ENCODE peak calls at places on chromosome 12, in ten cellular contexts. One of them, this sample, is unnamed.

GRCh38 chr12:11040162-11040561 is 9.0 kb upstream of the TAS2R31 start:
- DNase-seq in epithelial cell of esophagus: peak; percentile 20
- DNase-seq in M059J: no peak
- DNase-seq in progenitor cell of endocrine pancreas: no peak
- DNase-seq in stimulated activated CD4-positive, alpha-beta T cell treated with anti-CD3 and anti-CD28 coated beads, TNF-alpha, amount 100 ng/mL, for 1 hour: no peak
- DNase-seq in fibroblast of pulmonary artery: no peak
- DNase-seq in GM04503: peak; percentile 8
- DNase-seq in lung microvascular endothelial cell: peak; percentile 34
- DNase-seq in A172: no peak
- DNase-seq in head of caudate nucleus: no peak
- DNase-seq in this sample: no peak

GRCh38 chr12:102169922-102170698 is 27.5 kb downstream of the PMCH start:
- DNase-seq in epithelial cell of esophagus: peak; percentile 54
- DNase-seq in M059J: peak; percentile 24
- DNase-seq in progenitor cell of endocrine pancreas: no peak
- DNase-seq in stimulated activated CD4-positive, alpha-beta T cell treated with anti-CD3 and anti-CD28 coated beads, TNF-alpha, amount 100 ng/mL, for 1 hour: no peak
- DNase-seq in fibroblast of pulmonary artery: peak; percentile 59
- DNase-seq in GM04503: no peak
- DNase-seq in lung microvascular endothelial cell: peak; percentile 65
- DNase-seq in A172: peak; percentile 33
- DNase-seq in head of caudate nucleus: no peak
- DNase-seq in this sample: no peak

GRCh38 chr12:110100315-110100970 is 23.7 kb upstream of the IFT81 start:
- DNase-seq in epithelial cell of esophagus: peak; percentile 73
- DNase-seq in M059J: peak; percentile 66
- DNase-seq in progenitor cell of endocrine pancreas: peak; percentile 61
- DNase-seq in stimulated activated CD4-positive, alpha-beta T cell treated with anti-CD3 and anti-CD28 coated beads, TNF-alpha, amount 100 ng/mL, for 1 hour: peak; percentile 32
- DNase-seq in fibroblast of pulmonary artery: peak; percentile 88
- DNase-seq in GM04503: no peak
- DNase-seq in lung microvascular endothelial cell: peak; percentile 84
- DNase-seq in A172: peak; percentile 46
- DNase-seq in head of caudate nucleus: peak; percentile 87
- DNase-seq in this sample: peak; percentile 34

GRCh38 chr12:113910751-113911272 is 55.3 kb downstream of the RBM19 start:
- DNase-seq in epithelial cell of esophagus: no peak
- DNase-seq in M059J: no peak
- DNase-seq in progenitor cell of endocrine pancreas: no peak
- DNase-seq in stimulated activated CD4-positive, alpha-beta T cell treated with anti-CD3 and anti-CD28 coated beads, TNF-alpha, amount 100 ng/mL, for 1 hour: no peak
- DNase-seq in fibroblast of pulmonary artery: no peak
- DNase-seq in GM04503: no peak
- DNase-seq in lung microvascular endothelial cell: no peak
- DNase-seq in A172: no peak
- DNase-seq in head of caudate nucleus: no peak
- DNase-seq in this sample: no peak

GRCh38 chr12:85865905-85866304 is 8.2 kb upstream of the NTS start:
- DNase-seq in epithelial cell of esophagus: peak; percentile 18
- DNase-seq in M059J: no peak
- DNase-seq in progenitor cell of endocrine pancreas: no peak
- DNase-seq in stimulated activated CD4-positive, alpha-beta T cell treated with anti-CD3 and anti-CD28 coated beads, TNF-alpha, amount 100 ng/mL, for 1 hour: no peak
- DNase-seq in fibroblast of pulmonary artery: peak; percentile 11
- DNase-seq in GM04503: no peak
- DNase-seq in lung microvascular endothelial cell: no peak
- DNase-seq in A172: peak; percentile 5
- DNase-seq in head of caudate nucleus: no peak
- DNase-seq in this sample: peak; percentile 23

GRCh38 chr12:114500775-114501473 is 95.0 kb upstream of the TBX5 start:
- DNase-seq in epithelial cell of esophagus: no peak
- DNase-seq in M059J: no peak
- DNase-seq in progenitor cell of endocrine pancreas: no peak
- DNase-seq in stimulated activated CD4-positive, alpha-beta T cell treated with anti-CD3 and anti-CD28 coated beads, TNF-alpha, amount 100 ng/mL, for 1 hour: no peak
- DNase-seq in fibroblast of pulmonary artery: no peak
- DNase-seq in GM04503: no peak
- DNase-seq in lung microvascular endothelial cell: no peak
- DNase-seq in A172: no peak
- DNase-seq in head of caudate nucleus: no peak
- DNase-seq in this sample: no peak

GRCh38 chr12:2101798-2102197 is 49.0 kb downstream of the CACNA1C start:
- DNase-seq in epithelial cell of esophagus: no peak
- DNase-seq in M059J: peak; percentile 28
- DNase-seq in progenitor cell of endocrine pancreas: no peak
- DNase-seq in stimulated activated CD4-positive, alpha-beta T cell treated with anti-CD3 and anti-CD28 coated beads, TNF-alpha, amount 100 ng/mL, for 1 hour: no peak
- DNase-seq in fibroblast of pulmonary artery: no peak
- DNase-seq in GM04503: no peak
- DNase-seq in lung microvascular endothelial cell: no peak
- DNase-seq in A172: no peak
- DNase-seq in head of caudate nucleus: no peak
- DNase-seq in this sample: no peak

GRCh38 chr12:6383572-6384498 is at the start of gene LTBR:
- DNase-seq in epithelial cell of esophagus: peak; percentile 95
- DNase-seq in M059J: no peak
- DNase-seq in progenitor cell of endocrine pancreas: peak; percentile 60
- DNase-seq in stimulated activated CD4-positive, alpha-beta T cell treated with anti-CD3 and anti-CD28 coated beads, TNF-alpha, amount 100 ng/mL, for 1 hour: no peak
- DNase-seq in fibroblast of pulmonary artery: peak; percentile 96
- DNase-seq in GM04503: peak; percentile 75
- DNase-seq in lung microvascular endothelial cell: peak; percentile 95
- DNase-seq in A172: no peak
- DNase-seq in head of caudate nucleus: peak; percentile 79
- DNase-seq in this sample: peak; percentile 98

GRCh38 chr12:132306885-132307191 is 22.6 kb downstream of the GALNT9 start:
- DNase-seq in epithelial cell of esophagus: no peak
- DNase-seq in M059J: no peak
- DNase-seq in progenitor cell of endocrine pancreas: no peak
- DNase-seq in stimulated activated CD4-positive, alpha-beta T cell treated with anti-CD3 and anti-CD28 coated beads, TNF-alpha, amount 100 ng/mL, for 1 hour: no peak
- DNase-seq in fibroblast of pulmonary artery: no peak
- DNase-seq in GM04503: no peak
- DNase-seq in lung microvascular endothelial cell: no peak
- DNase-seq in A172: no peak
- DNase-seq in head of caudate nucleus: no peak
- DNase-seq in this sample: no peak

GRCh38 chr12:92085040-92085439 is 60.6 kb downstream of the BTG1 start:
- DNase-seq in epithelial cell of esophagus: no peak
- DNase-seq in M059J: no peak
- DNase-seq in progenitor cell of endocrine pancreas: no peak
- DNase-seq in stimulated activated CD4-positive, alpha-beta T cell treated with anti-CD3 and anti-CD28 coated beads, TNF-alpha, amount 100 ng/mL, for 1 hour: no peak
- DNase-seq in fibroblast of pulmonary artery: no peak
- DNase-seq in GM04503: no peak
- DNase-seq in lung microvascular endothelial cell: no peak
- DNase-seq in A172: no peak
- DNase-seq in head of caudate nucleus: no peak
- DNase-seq in this sample: no peak

GRCh38 chr12:5453471-5453870 is 21.6 kb downstream of the NTF3 start:
- DNase-seq in epithelial cell of esophagus: no peak
- DNase-seq in M059J: no peak
- DNase-seq in progenitor cell of endocrine pancreas: no peak
- DNase-seq in stimulated activated CD4-positive, alpha-beta T cell treated with anti-CD3 and anti-CD28 coated beads, TNF-alpha, amount 100 ng/mL, for 1 hour: no peak
- DNase-seq in fibroblast of pulmonary artery: no peak
- DNase-seq in GM04503: no peak
- DNase-seq in lung microvascular endothelial cell: no peak
- DNase-seq in A172: no peak
- DNase-seq in head of caudate nucleus: no peak
- DNase-seq in this sample: no peak

GRCh38 chr12:49482095-49483051 is 56.5 kb upstream of the KCNH3 start:
- DNase-seq in epithelial cell of esophagus: peak; percentile 88
- DNase-seq in M059J: peak; percentile 34
- DNase-seq in progenitor cell of endocrine pancreas: no peak
- DNase-seq in stimulated activated CD4-positive, alpha-beta T cell treated with anti-CD3 and anti-CD28 coated beads, TNF-alpha, amount 100 ng/mL, for 1 hour: no peak
- DNase-seq in fibroblast of pulmonary artery: no peak
- DNase-seq in GM04503: no peak
- DNase-seq in lung microvascular endothelial cell: peak; percentile 48
- DNase-seq in A172: peak; percentile 12
- DNase-seq in head of caudate nucleus: no peak
- DNase-seq in this sample: no peak

GRCh38 chr12:22541496-22541895 is 2.8 kb downstream of the C2CD5 start:
- DNase-seq in epithelial cell of esophagus: peak; percentile 46
- DNase-seq in M059J: no peak
- DNase-seq in progenitor cell of endocrine pancreas: no peak
- DNase-seq in stimulated activated CD4-positive, alpha-beta T cell treated with anti-CD3 and anti-CD28 coated beads, TNF-alpha, amount 100 ng/mL, for 1 hour: no peak
- DNase-seq in fibroblast of pulmonary artery: peak; percentile 31
- DNase-seq in GM04503: no peak
- DNase-seq in lung microvascular endothelial cell: peak; percentile 5
- DNase-seq in A172: no peak
- DNase-seq in head of caudate nucleus: no peak
- DNase-seq in this sample: no peak

GRCh38 chr12:91307957-91308705 is 125.5 kb upstream of the DCN start:
- DNase-seq in epithelial cell of esophagus: no peak
- DNase-seq in M059J: no peak
- DNase-seq in progenitor cell of endocrine pancreas: no peak
- DNase-seq in stimulated activated CD4-positive, alpha-beta T cell treated with anti-CD3 and anti-CD28 coated beads, TNF-alpha, amount 100 ng/mL, for 1 hour: no peak
- DNase-seq in fibroblast of pulmonary artery: no peak
- DNase-seq in GM04503: no peak
- DNase-seq in lung microvascular endothelial cell: no peak
- DNase-seq in A172: no peak
- DNase-seq in head of caudate nucleus: no peak
- DNase-seq in this sample: no peak

GRCh38 chr12:26651036-26651435 is 182.0 kb downstream of the ITPR2 start:
- DNase-seq in epithelial cell of esophagus: no peak
- DNase-seq in M059J: no peak
- DNase-seq in progenitor cell of endocrine pancreas: no peak
- DNase-seq in stimulated activated CD4-positive, alpha-beta T cell treated with anti-CD3 and anti-CD28 coated beads, TNF-alpha, amount 100 ng/mL, for 1 hour: no peak
- DNase-seq in fibroblast of pulmonary artery: no peak
- DNase-seq in GM04503: no peak
- DNase-seq in lung microvascular endothelial cell: no peak
- DNase-seq in A172: no peak
- DNase-seq in head of caudate nucleus: no peak
- DNase-seq in this sample: no peak

GRCh38 chr12:68359669-68360068 is 27.5 kb upstream of the MDM1 start:
- DNase-seq in epithelial cell of esophagus: peak; percentile 56
- DNase-seq in M059J: no peak
- DNase-seq in progenitor cell of endocrine pancreas: no peak
- DNase-seq in stimulated activated CD4-positive, alpha-beta T cell treated with anti-CD3 and anti-CD28 coated beads, TNF-alpha, amount 100 ng/mL, for 1 hour: no peak
- DNase-seq in fibroblast of pulmonary artery: peak; percentile 46
- DNase-seq in GM04503: no peak
- DNase-seq in lung microvascular endothelial cell: no peak
- DNase-seq in A172: no peak
- DNase-seq in head of caudate nucleus: no peak
- DNase-seq in this sample: no peak

GRCh38 chr12:80412343-80412953 is 31.6 kb upstream of the PTPRQ start:
- DNase-seq in epithelial cell of esophagus: peak; percentile 65
- DNase-seq in M059J: peak; percentile 54
- DNase-seq in progenitor cell of endocrine pancreas: no peak
- DNase-seq in stimulated activated CD4-positive, alpha-beta T cell treated with anti-CD3 and anti-CD28 coated beads, TNF-alpha, amount 100 ng/mL, for 1 hour: no peak
- DNase-seq in fibroblast of pulmonary artery: peak; percentile 76
- DNase-seq in GM04503: no peak
- DNase-seq in lung microvascular endothelial cell: peak; percentile 52
- DNase-seq in A172: peak; percentile 40
- DNase-seq in head of caudate nucleus: no peak
- DNase-seq in this sample: peak; percentile 8

GRCh38 chr12:57620936-57621496 is 9.8 kb downstream of the ARHGEF25 start:
- DNase-seq in epithelial cell of esophagus: no peak
- DNase-seq in M059J: peak; percentile 15
- DNase-seq in progenitor cell of endocrine pancreas: no peak
- DNase-seq in stimulated activated CD4-positive, alpha-beta T cell treated with anti-CD3 and anti-CD28 coated beads, TNF-alpha, amount 100 ng/mL, for 1 hour: no peak
- DNase-seq in fibroblast of pulmonary artery: no peak
- DNase-seq in GM04503: no peak
- DNase-seq in lung microvascular endothelial cell: no peak
- DNase-seq in A172: no peak
- DNase-seq in head of caudate nucleus: no peak
- DNase-seq in this sample: no peak

GRCh38 chr12:109680521-109681030 is 33.0 kb upstream of the FAM222A start:
- DNase-seq in epithelial cell of esophagus: no peak
- DNase-seq in M059J: no peak
- DNase-seq in progenitor cell of endocrine pancreas: no peak
- DNase-seq in stimulated activated CD4-positive, alpha-beta T cell treated with anti-CD3 and anti-CD28 coated beads, TNF-alpha, amount 100 ng/mL, for 1 hour: no peak
- DNase-seq in fibroblast of pulmonary artery: no peak
- DNase-seq in GM04503: no peak
- DNase-seq in lung microvascular endothelial cell: no peak
- DNase-seq in A172: no peak
- DNase-seq in head of caudate nucleus: no peak
- DNase-seq in this sample: no peak

GRCh38 chr12:131940121-131940520 is 9.6 kb upstream of the EP400 start:
- DNase-seq in epithelial cell of esophagus: peak; percentile 71
- DNase-seq in M059J: peak; percentile 41
- DNase-seq in progenitor cell of endocrine pancreas: no peak
- DNase-seq in stimulated activated CD4-positive, alpha-beta T cell treated with anti-CD3 and anti-CD28 coated beads, TNF-alpha, amount 100 ng/mL, for 1 hour: no peak
- DNase-seq in fibroblast of pulmonary artery: no peak
- DNase-seq in GM04503: no peak
- DNase-seq in lung microvascular endothelial cell: no peak
- DNase-seq in A172: no peak
- DNase-seq in head of caudate nucleus: no peak
- DNase-seq in this sample: no peak

GRCh38 chr12:98997-99396 is 32.4 kb downstream of the IQSEC3 start:
- DNase-seq in epithelial cell of esophagus: no peak
- DNase-seq in M059J: no peak
- DNase-seq in progenitor cell of endocrine pancreas: no peak
- DNase-seq in stimulated activated CD4-positive, alpha-beta T cell treated with anti-CD3 and anti-CD28 coated beads, TNF-alpha, amount 100 ng/mL, for 1 hour: no peak
- DNase-seq in fibroblast of pulmonary artery: no peak
- DNase-seq in GM04503: no peak
- DNase-seq in lung microvascular endothelial cell: no peak
- DNase-seq in A172: no peak
- DNase-seq in head of caudate nucleus: no peak
- DNase-seq in this sample: no peak

GRCh38 chr12:90679674-90680073 is 275.3 kb downstream of the CCER1 start:
- DNase-seq in epithelial cell of esophagus: peak; percentile 73
- DNase-seq in M059J: no peak
- DNase-seq in progenitor cell of endocrine pancreas: no peak
- DNase-seq in stimulated activated CD4-positive, alpha-beta T cell treated with anti-CD3 and anti-CD28 coated beads, TNF-alpha, amount 100 ng/mL, for 1 hour: no peak
- DNase-seq in fibroblast of pulmonary artery: no peak
- DNase-seq in GM04503: no peak
- DNase-seq in lung microvascular endothelial cell: no peak
- DNase-seq in A172: no peak
- DNase-seq in head of caudate nucleus: no peak
- DNase-seq in this sample: no peak

GRCh38 chr12:38053655-38054464 is 262.7 kb upstream of the ALG10B start:
- DNase-seq in epithelial cell of esophagus: peak; percentile 46
- DNase-seq in M059J: peak; percentile 52
- DNase-seq in progenitor cell of endocrine pancreas: no peak
- DNase-seq in stimulated activated CD4-positive, alpha-beta T cell treated with anti-CD3 and anti-CD28 coated beads, TNF-alpha, amount 100 ng/mL, for 1 hour: no peak
- DNase-seq in fibroblast of pulmonary artery: no peak
- DNase-seq in GM04503: no peak
- DNase-seq in lung microvascular endothelial cell: no peak
- DNase-seq in A172: no peak
- DNase-seq in head of caudate nucleus: no peak
- DNase-seq in this sample: no peak

GRCh38 chr12:116784238-116784612 is 46.1 kb downstream of the RNFT2 start:
- DNase-seq in epithelial cell of esophagus: no peak
- DNase-seq in M059J: no peak
- DNase-seq in progenitor cell of endocrine pancreas: no peak
- DNase-seq in stimulated activated CD4-positive, alpha-beta T cell treated with anti-CD3 and anti-CD28 coated beads, TNF-alpha, amount 100 ng/mL, for 1 hour: no peak
- DNase-seq in fibroblast of pulmonary artery: no peak
- DNase-seq in GM04503: no peak
- DNase-seq in lung microvascular endothelial cell: peak; percentile 12
- DNase-seq in A172: peak; percentile 31
- DNase-seq in head of caudate nucleus: no peak
- DNase-seq in this sample: no peak

This sample was measured in heart right ventricle.